ENCODE peak calls at places on chromosomes 4 and X, in four cellular contexts. M is stomach; S is stimulated activated CD8-positive, alpha-beta memory T cell treated with anti-CD3 and anti-CD28 coated beads, Interleukin-7, amount 100 ng/mL, for 1 hour; W is fibroblast of lung. R is an unnamed sample.

GRCh38 chr4:143360838-143361237 is 24.2 kb downstream of the GAB1 start:
- DNase-seq in M (no peak), S (no peak), W (peak), R (no peak)

GRCh38 chr4:79224777-79225104 is 101.1 kb downstream of the NAA11 start:
- DNase-seq in M (no peak), S (no peak), W (no peak), R (no peak)

GRCh38 chrX:3518870-3519269 is 172.4 kb upstream of the MXRA5 start:
- DNase-seq in M (peak), S (no peak), W (peak), R (peak)

GRCh38 chr4:163587867-163588266 is 93.4 kb downstream of the TMA16 start:
- DNase-seq in M (no peak), S (no peak), W (peak), R (peak)

GRCh38 chr4:156628858-156629257 is 342.7 kb downstream of the PDGFC start:
- DNase-seq in M (no peak), S (no peak), W (no peak), R (no peak)

GRCh38 chrX:153668423-153669173 is 5.0 kb downstream of the PNCK start:
- DNase-seq in M (no peak), S (no peak), W (no peak), R (no peak)

GRCh38 chrX:68232206-68232605 is 201.1 kb downstream of the OPHN1 start:
- DNase-seq in M (no peak), S (no peak), W (no peak), R (peak)

GRCh38 chr4:106329027-106329618 is 12.8 kb downstream of the AIMP1 start:
- DNase-seq in M (no peak), S (no peak), W (peak), R (peak)

GRCh38 chrX:31038585-31039326 is 33.1 kb downstream of the FTHL17 start:
- DNase-seq in M (peak), S (no peak), W (peak), R (peak)

GRCh38 chrX:13285229-13285628 is 34.6 kb downstream of the ATXN3L start:
- DNase-seq in M (no peak), S (no peak), W (no peak), R (no peak)

GRCh38 chrX:71158603-71159002 is 14.0 kb downstream of the NLGN3 start:
- DNase-seq in M (no peak), S (no peak), W (no peak), R (no peak)

GRCh38 chrX:63713510-63713909 is 71.5 kb downstream of the ARHGEF9 start:
- DNase-seq in M (no peak), S (no peak), W (peak), R (no peak)

GRCh38 chr4:2721586-2721985 is 34.5 kb downstream of the TNIP2 start:
- DNase-seq in M (no peak), S (no peak), W (no peak), R (no peak)

GRCh38 chr4:130424211-130424610 is 1328.3 kb downstream of the C4orf33 start:
- DNase-seq in M (no peak), S (no peak), W (peak), R (no peak)

GRCh38 chr4:177737387-177737965 is 295.2 kb upstream of the AGA start:
- DNase-seq in M (no peak), S (no peak), W (peak), R (peak)

GRCh38 chr4:140738111-140738510 is 18.1 kb downstream of the TBC1D9 start:
- DNase-seq in M (no peak), S (no peak), W (no peak), R (no peak)

GRCh38 chrX:118254611-118255010 is 91.3 kb upstream of the WDR44 start:
- DNase-seq in M (peak), S (peak), W (peak), R (peak)

GRCh38 chrX:130714665-130715064 is 188.3 kb downstream of the ENOX2 start:
- DNase-seq in M (no peak), S (no peak), W (no peak), R (no peak)

GRCh38 chrX:120790118-120790517 is 85.5 kb downstream of the CT47B1 start:
- DNase-seq in M (peak), S (no peak), W (peak), R (peak)

GRCh38 chrX:123713434-123713833 is 19.4 kb downstream of the THOC2 start:
- DNase-seq in M (no peak), S (no peak), W (no peak), R (no peak)

GRCh38 chr4:149823770-149824221 is 8.2 kb upstream of the IQCM start:
- DNase-seq in M (no peak), S (no peak), W (peak), R (peak)

GRCh38 chrX:1164322-1165288 is 47.8 kb downstream of the CRLF2 start:
- DNase-seq in M (no peak), S (no peak), W (no peak), R (no peak)

GRCh38 chrX:118495061-118495921 is at the start of gene DOCK11:
- DNase-seq in M (peak), S (peak), W (peak), R (peak)

GRCh38 chrX:54708404-54708803 is 89.7 kb downstream of the ITIH6 start:
- DNase-seq in M (no peak), S (no peak), W (no peak), R (no peak)

GRCh38 chrX:134623293-134624045 is 34.8 kb downstream of the PLAC1 start:
- DNase-seq in M (no peak), S (no peak), W (peak), R (peak)

GRCh38 chr4:88177981-88178632 is 19.7 kb upstream of the ABCG2 start:
- DNase-seq in M (no peak), S (no peak), W (peak), R (peak)

GRCh38 chr4:22170353-22170752 is 221.8 kb upstream of the KCNIP4 start:
- DNase-seq in M (no peak), S (no peak), W (peak), R (peak)

GRCh38 chrX:65601530-65602281 is 65.7 kb upstream of the MSN start:
- DNase-seq in M (peak), S (no peak), W (peak), R (peak)

GRCh38 chrX:153819398-153820083 is 10.8 kb downstream of the PDZD4 start:
- DNase-seq in M (no peak), S (no peak), W (no peak), R (no peak)

GRCh38 chr4:119081943-119082342 is 53.7 kb upstream of the MYOZ2 start:
- DNase-seq in M (no peak), S (no peak), W (no peak), R (no peak)

GRCh38 chr4:102445213-102445612 is 55.9 kb upstream of the NFKB1 start:
- DNase-seq in M (no peak), S (no peak), W (no peak), R (no peak)

GRCh38 chr4:41866799-41867677 is 68.2 kb upstream of the TMEM33 start:
- DNase-seq in M (no peak), S (no peak), W (no peak), R (no peak)

GRCh38 chrX:48278958-48279357 is 23.8 kb downstream of the SSX1 start:
- DNase-seq in M (no peak), S (no peak), W (no peak), R (peak)

GRCh38 chr4:34964613-34965012 is 1279.7 kb downstream of the ARAP2 start:
- DNase-seq in M (no peak), S (no peak), W (no peak), R (no peak)

GRCh38 chr4:2262145-2262943 is 435 bp upstream of the MXD4 start:
- DNase-seq in M (peak), S (peak), W (peak), R (peak)